ENCODE peak calls at places on chromosome 1, in six cellular contexts. C is stimulated activated CD4-positive, alpha-beta T cell treated with anti-CD3 and anti-CD28 coated beads, Interleukin-2, amount 100 ng/mL, for 48 hours; X is AG09309; J is Ammon's horn; Y is mammary epithelial cell; P is EL. L is an unnamed sample.

GRCh38 chr1:235052067-235053008 is 76.3 kb downstream of the TOMM20 start:
- DNase-seq in X (no peak), P (no peak), Y (no peak), J (no peak), C (no peak), L (no peak)

GRCh38 chr1:230465701-230466100 is 39.6 kb upstream of the PGBD5 start:
- DNase-seq in J (peak; percentile 53), Y (no peak), C (no peak), P (no peak), X (no peak), L (no peak)

GRCh38 chr1:104265163-104265562 is 515.5 kb downstream of the AMY1C start:
- DNase-seq in J (no peak), X (no peak), P (no peak), C (no peak), Y (no peak), L (no peak)

GRCh38 chr1:15246960-15247614 is at the start of gene FHAD1:
- DNase-seq in C (peak; percentile 40), Y (peak; percentile 62), X (no peak), P (peak; percentile 43), J (no peak), L (peak; percentile 58)

GRCh38 chr1:51638350-51638749 is 21.5 kb downstream of the OSBPL9 start:
- DNase-seq in Y (no peak), X (no peak), J (no peak), C (no peak), P (no peak), L (no peak)

GRCh38 chr1:181768216-181768929 is 285.1 kb downstream of the CACNA1E start:
- DNase-seq in X (no peak), J (no peak), C (no peak), P (no peak), Y (peak; percentile 94), L (no peak)

GRCh38 chr1:20474333-20474975 is 11.6 kb downstream of the CAMK2N1 start:
- DNase-seq in J (no peak), P (no peak), C (no peak), X (no peak), Y (no peak), L (no peak)

GRCh38 chr1:20250346-20250989 is 40.2 kb upstream of the VWA5B1 start:
- DNase-seq in P (no peak), J (peak; percentile 23), Y (no peak), X (peak; percentile 11), C (no peak), L (no peak)

GRCh38 chr1:54645806-54646676 is 4.5 kb downstream of the MROH7 start:
- DNase-seq in Y (no peak), X (no peak), C (no peak), J (no peak), P (no peak), L (no peak)

GRCh38 chr1:206117151-206117948 is at the start of gene AVPR1B:
- DNase-seq in X (no peak), C (peak; percentile 13), Y (peak; percentile 37), P (peak; percentile 52), J (no peak), L (peak; percentile 81)

GRCh38 chr1:89892816-89893215 is 72.0 kb downstream of the LRRC8D start:
- DNase-seq in J (no peak), Y (no peak), X (no peak), P (no peak), C (no peak), L (no peak)

GRCh38 chr1:110714419-110715107 is 39.8 kb upstream of the KCNA3 start:
- DNase-seq in C (no peak), P (no peak), X (no peak), J (peak; percentile 79), Y (no peak), L (no peak)

GRCh38 chr1:50080904-50081586 is 27.7 kb upstream of the ELAVL4 start:
- DNase-seq in Y (peak; percentile 8), P (no peak), C (no peak), X (no peak), J (peak; percentile 15), L (peak; percentile 64)

GRCh38 chr1:150221552-150221951 is 14.4 kb downstream of the ANP32E start:
- DNase-seq in X (no peak), J (peak; percentile 13), P (peak; percentile 32), Y (no peak), C (no peak), L (no peak)

GRCh38 chr1:234960722-234961467 is 167.7 kb downstream of the TOMM20 start:
- DNase-seq in P (no peak), Y (no peak), X (no peak), C (no peak), J (no peak), L (no peak)

GRCh38 chr1:206823725-206824124 is 41.7 kb upstream of the IL20 start:
- DNase-seq in X (no peak), J (no peak), Y (no peak), P (peak; percentile 25), C (no peak), L (no peak)

GRCh38 chr1:44212355-44213221 is 683 bp upstream of the DMAP1 start:
- DNase-seq in P (no peak), Y (no peak), C (no peak), J (no peak), X (no peak), L (no peak)

GRCh38 chr1:8631163-8631562 is 186.3 kb downstream of the RERE start:
- DNase-seq in C (no peak), Y (no peak), X (no peak), J (no peak), P (peak; percentile 25), L (no peak)

GRCh38 chr1:204448321-204448964 is 36.8 kb upstream of the PPP1R15B start:
- DNase-seq in C (no peak), X (no peak), Y (peak; percentile 89), P (peak; percentile 39), J (no peak), L (no peak)

GRCh38 chr1:159084867-159085266 is 8.3 kb upstream of the AIM2 start:
- DNase-seq in C (no peak), Y (no peak), P (no peak), X (no peak), J (peak; percentile 39), L (no peak)

GRCh38 chr1:23908453-23909341 is 4.5 kb downstream of the CNR2 start:
- DNase-seq in C (no peak), X (no peak), J (no peak), Y (no peak), P (no peak), L (no peak)

GRCh38 chr1:232377494-232377770 is 252.5 kb downstream of the SIPA1L2 start:
- DNase-seq in J (no peak), Y (peak; percentile 48), C (no peak), P (peak; percentile 43), X (no peak), L (no peak)

GRCh38 chr1:147053269-147053668 is 115.1 kb downstream of the NBPF12 start:
- DNase-seq in P (no peak), C (no peak), J (no peak), Y (no peak), X (no peak), L (no peak)

GRCh38 chr1:32702599-32703478 is at the start of gene SYNC:
- DNase-seq in P (peak; percentile 78), Y (no peak), C (no peak), J (peak; percentile 13), X (peak; percentile 34), L (no peak)

GRCh38 chr1:201790261-201790660 is 38.7 kb upstream of the IPO9 start:
- DNase-seq in P (peak; percentile 69), Y (peak; percentile 46), J (no peak), X (no peak), C (no peak), L (no peak)

GRCh38 chr1:200153277-200154055 is 126.0 kb downstream of the NR5A2 start:
- DNase-seq in C (no peak), X (no peak), P (no peak), Y (no peak), J (no peak), L (no peak)

GRCh38 chr1:228410015-228410414 is 3.4 kb upstream of the TRIM11 start:
- DNase-seq in Y (no peak), J (no peak), C (no peak), X (no peak), P (peak; percentile 28), L (no peak)

GRCh38 chr1:213070399-213070798 is 19.4 kb downstream of the RPS6KC1 start:
- DNase-seq in C (no peak), P (peak; percentile 81), X (peak; percentile 32), Y (peak; percentile 49), J (peak; percentile 26), L (no peak)

GRCh38 chr1:164891615-164892014 is 332.6 kb downstream of the PBX1 start:
- DNase-seq in J (no peak), X (no peak), P (no peak), C (no peak), Y (no peak), L (no peak)

GRCh38 chr1:171141336-171142051 is 43.6 kb upstream of the FMO2 start:
- DNase-seq in Y (no peak), X (peak; percentile 89), J (no peak), P (peak; percentile 81), C (no peak), L (no peak)

GRCh38 chr1:208007938-208008342 is 97.0 kb upstream of the CD34 start:
- DNase-seq in X (no peak), J (no peak), Y (peak; percentile 77), P (peak; percentile 76), C (no peak), L (no peak)

GRCh38 chr1:10046356-10047085 is 13.8 kb downstream of the UBE4B start:
- DNase-seq in X (no peak), Y (no peak), C (no peak), J (peak; percentile 29), P (no peak), L (no peak)

GRCh38 chr1:36351222-36351977 is 28.0 kb upstream of the EVA1B start:
- DNase-seq in C (no peak), X (no peak), Y (peak; percentile 86), J (peak; percentile 45), P (peak; percentile 96), L (no peak)

GRCh38 chr1:244160455-244161020 is 109.5 kb downstream of the ZBTB18 start:
- DNase-seq in J (no peak), P (no peak), C (no peak), X (no peak), Y (no peak), L (no peak)

GRCh38 chr1:172268237-172268636 is 152.2 kb upstream of the C1orf105 start:
- DNase-seq in J (no peak), C (no peak), Y (no peak), X (no peak), P (no peak), L (no peak)

GRCh38 chr1:66532798-66533783 is 862 bp upstream of the SGIP1 start:
- DNase-seq in C (peak; percentile 8), X (peak; percentile 63), P (peak; percentile 90), Y (no peak), J (peak; percentile 28), L (peak; percentile 32)

GRCh38 chr1:161088587-161089110 is 709 bp downstream of the NECTIN4 start:
- DNase-seq in X (no peak), J (no peak), Y (peak; percentile 89), C (no peak), P (peak; percentile 57), L (no peak)

GRCh38 chr1:225480825-225481434 is 53.1 kb upstream of the LBR start:
- DNase-seq in Y (peak; percentile 28), P (peak; percentile 31), C (peak; percentile 56), J (no peak), X (no peak), L (peak; percentile 73)

L was measured in NCI-H2107.